ENCODE peak calls at places on chromosomes 13 and 19, in nine cellular contexts. One of them, this sample, is unnamed.

GRCh38 chr13:113658836-113659235 is 838 bp upstream of the ATP4B start:
- DNase-seq in fibroblast of lung: no peak
- DNase-seq in endodermal cell: no peak
- DNase-seq in heart left ventricle: no peak
- DNase-seq in Peyer's patch: peak
- DNase-seq in PC-3: no peak
- DNase-seq in psoas muscle: peak
- DNase-seq in OCI-LY7: no peak
- DNase-seq in AG04450: no peak
- DNase-seq in this sample: no peak

GRCh38 chr19:4832776-4833175 is 1.3 kb upstream of the TICAM1 start:
- DNase-seq in fibroblast of lung: no peak
- DNase-seq in endodermal cell: no peak
- DNase-seq in heart left ventricle: no peak
- DNase-seq in Peyer's patch: no peak
- DNase-seq in PC-3: no peak
- DNase-seq in psoas muscle: no peak
- DNase-seq in OCI-LY7: no peak
- DNase-seq in AG04450: no peak
- DNase-seq in this sample: no peak

GRCh38 chr19:36151144-36152051 is 849 bp downstream of the COX7A1 start:
- DNase-seq in fibroblast of lung: no peak
- DNase-seq in endodermal cell: peak
- DNase-seq in heart left ventricle: peak
- DNase-seq in Peyer's patch: no peak
- DNase-seq in PC-3: no peak
- DNase-seq in psoas muscle: peak
- DNase-seq in OCI-LY7: no peak
- DNase-seq in AG04450: no peak
- DNase-seq in this sample: no peak

GRCh38 chr19:41265376-41266153 is 1.4 kb downstream of the HNRNPUL1 start:
- DNase-seq in fibroblast of lung: peak
- DNase-seq in endodermal cell: peak
- DNase-seq in heart left ventricle: no peak
- DNase-seq in Peyer's patch: peak
- DNase-seq in PC-3: peak
- DNase-seq in psoas muscle: no peak
- DNase-seq in OCI-LY7: peak
- DNase-seq in AG04450: no peak
- DNase-seq in this sample: no peak

GRCh38 chr13:94173312-94173854 is 306.1 kb downstream of the DCT start:
- DNase-seq in fibroblast of lung: peak
- DNase-seq in endodermal cell: no peak
- DNase-seq in heart left ventricle: no peak
- DNase-seq in Peyer's patch: no peak
- DNase-seq in PC-3: no peak
- DNase-seq in psoas muscle: no peak
- DNase-seq in OCI-LY7: no peak
- DNase-seq in AG04450: peak
- DNase-seq in this sample: no peak

GRCh38 chr19:34999498-35000337 is at the start of gene GRAMD1A:
- DNase-seq in fibroblast of lung: peak
- DNase-seq in endodermal cell: peak
- DNase-seq in heart left ventricle: peak
- DNase-seq in Peyer's patch: peak
- DNase-seq in PC-3: peak
- DNase-seq in psoas muscle: peak
- DNase-seq in OCI-LY7: peak
- DNase-seq in AG04450: peak
- DNase-seq in this sample: peak

GRCh38 chr19:9523885-9524474 is 14.5 kb downstream of the ZNF426 start:
- DNase-seq in fibroblast of lung: peak
- DNase-seq in endodermal cell: no peak
- DNase-seq in heart left ventricle: no peak
- DNase-seq in Peyer's patch: no peak
- DNase-seq in PC-3: no peak
- DNase-seq in psoas muscle: no peak
- DNase-seq in OCI-LY7: no peak
- DNase-seq in AG04450: no peak
- DNase-seq in this sample: no peak

GRCh38 chr13:50435011-50435410 is 408.5 kb downstream of the DLEU7 start:
- DNase-seq in fibroblast of lung: no peak
- DNase-seq in endodermal cell: no peak
- DNase-seq in heart left ventricle: no peak
- DNase-seq in Peyer's patch: no peak
- DNase-seq in PC-3: no peak
- DNase-seq in psoas muscle: no peak
- DNase-seq in OCI-LY7: no peak
- DNase-seq in AG04450: no peak
- DNase-seq in this sample: no peak

GRCh38 chr13:55160911-55161310 is 1979.8 kb upstream of the PRR20A start:
- DNase-seq in fibroblast of lung: no peak
- DNase-seq in endodermal cell: no peak
- DNase-seq in heart left ventricle: no peak
- DNase-seq in Peyer's patch: no peak
- DNase-seq in PC-3: no peak
- DNase-seq in psoas muscle: no peak
- DNase-seq in OCI-LY7: no peak
- DNase-seq in AG04450: no peak
- DNase-seq in this sample: no peak

GRCh38 chr13:95698047-95698749 is 21.3 kb downstream of the DNAJC3 start:
- DNase-seq in fibroblast of lung: no peak
- DNase-seq in endodermal cell: no peak
- DNase-seq in heart left ventricle: peak
- DNase-seq in Peyer's patch: no peak
- DNase-seq in PC-3: peak
- DNase-seq in psoas muscle: no peak
- DNase-seq in OCI-LY7: peak
- DNase-seq in AG04450: no peak
- DNase-seq in this sample: no peak

DNA sequence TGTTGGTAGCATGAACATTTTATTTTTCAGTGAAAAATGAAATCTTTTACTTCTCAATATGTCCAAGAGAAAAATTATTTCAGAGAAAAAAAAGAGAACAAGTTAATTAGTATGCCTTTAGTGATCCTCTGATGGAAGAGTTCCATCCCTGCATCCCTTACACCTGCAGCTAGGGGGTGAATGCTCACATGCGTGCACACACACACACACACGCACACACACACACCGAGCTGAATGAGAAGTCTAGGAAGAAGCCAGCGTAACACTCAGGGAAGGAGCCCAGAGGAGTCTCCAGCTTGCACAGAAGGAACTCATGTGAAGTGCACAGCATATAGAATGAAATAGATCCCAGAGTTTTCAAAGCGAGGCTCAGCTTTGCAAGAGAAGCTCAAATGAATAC is 510.5 kb downstream of the IRS2 start:
- DNase-seq in fibroblast of lung: peak
- DNase-seq in endodermal cell: peak
- DNase-seq in heart left ventricle: no peak
- DNase-seq in Peyer's patch: no peak
- DNase-seq in PC-3: no peak
- DNase-seq in psoas muscle: peak
- DNase-seq in OCI-LY7: peak
- DNase-seq in AG04450: no peak
- DNase-seq in this sample: no peak
- H3K27ac ChIP-seq in fibroblast of lung: no peak
- H3K27ac ChIP-seq in endodermal cell: no peak
- H3K27ac ChIP-seq in heart left ventricle: no peak
- H3K27ac ChIP-seq in Peyer's patch: no peak
- H3K27ac ChIP-seq in PC-3: no peak
- H3K27ac ChIP-seq in psoas muscle: no peak
- H3K27ac ChIP-seq in OCI-LY7: no peak
- H3K27ac ChIP-seq in AG04450: peak
- H3K27ac ChIP-seq in this sample: no peak

DNA sequence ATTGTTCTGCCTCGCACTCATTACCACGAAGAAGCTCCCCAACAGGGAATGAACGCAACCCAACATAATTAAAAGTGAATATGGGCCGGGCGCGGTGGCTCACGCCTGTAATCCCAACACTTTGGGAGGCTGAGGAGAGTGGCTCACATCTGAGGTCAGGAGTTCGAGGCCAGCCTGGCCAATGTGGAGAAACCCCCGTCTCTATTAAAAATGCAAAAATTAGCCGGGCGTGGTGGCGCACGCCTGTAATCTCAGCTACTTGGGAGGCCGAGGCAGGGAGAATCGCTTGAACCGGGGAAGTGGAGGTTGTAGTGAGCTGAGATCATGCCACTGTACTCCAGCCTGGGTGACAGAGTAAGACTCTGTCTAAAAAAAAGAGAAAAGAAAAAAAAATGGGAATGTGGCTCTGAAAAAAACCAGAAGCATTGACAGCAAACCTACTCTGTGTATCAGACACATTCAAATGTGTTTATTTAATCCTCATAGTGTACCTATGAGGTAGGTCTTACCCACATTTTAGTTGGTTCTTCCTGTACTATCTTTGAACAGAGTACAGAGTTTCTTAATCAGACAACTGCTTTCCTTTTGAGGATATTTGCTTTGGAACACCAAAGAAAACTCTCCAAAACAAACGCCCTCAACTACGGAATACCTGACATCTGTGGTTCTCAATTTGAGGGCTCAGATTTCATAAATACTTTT is 70.0 kb downstream of the NUFIP1 start:
- DNase-seq in fibroblast of lung: no peak
- DNase-seq in endodermal cell: no peak
- DNase-seq in heart left ventricle: no peak
- DNase-seq in Peyer's patch: no peak
- DNase-seq in PC-3: no peak
- DNase-seq in psoas muscle: no peak
- DNase-seq in OCI-LY7: no peak
- DNase-seq in AG04450: no peak
- DNase-seq in this sample: no peak
- H3K4me3 ChIP-seq in fibroblast of lung: peak
- H3K4me3 ChIP-seq in endodermal cell: peak
- H3K4me3 ChIP-seq in heart left ventricle: peak
- H3K4me3 ChIP-seq in Peyer's patch: peak
- H3K4me3 ChIP-seq in PC-3: peak
- H3K4me3 ChIP-seq in psoas muscle: peak
- H3K4me3 ChIP-seq in OCI-LY7: peak
- H3K4me3 ChIP-seq in AG04450: peak
- H3K4me3 ChIP-seq in this sample: peak

DNA sequence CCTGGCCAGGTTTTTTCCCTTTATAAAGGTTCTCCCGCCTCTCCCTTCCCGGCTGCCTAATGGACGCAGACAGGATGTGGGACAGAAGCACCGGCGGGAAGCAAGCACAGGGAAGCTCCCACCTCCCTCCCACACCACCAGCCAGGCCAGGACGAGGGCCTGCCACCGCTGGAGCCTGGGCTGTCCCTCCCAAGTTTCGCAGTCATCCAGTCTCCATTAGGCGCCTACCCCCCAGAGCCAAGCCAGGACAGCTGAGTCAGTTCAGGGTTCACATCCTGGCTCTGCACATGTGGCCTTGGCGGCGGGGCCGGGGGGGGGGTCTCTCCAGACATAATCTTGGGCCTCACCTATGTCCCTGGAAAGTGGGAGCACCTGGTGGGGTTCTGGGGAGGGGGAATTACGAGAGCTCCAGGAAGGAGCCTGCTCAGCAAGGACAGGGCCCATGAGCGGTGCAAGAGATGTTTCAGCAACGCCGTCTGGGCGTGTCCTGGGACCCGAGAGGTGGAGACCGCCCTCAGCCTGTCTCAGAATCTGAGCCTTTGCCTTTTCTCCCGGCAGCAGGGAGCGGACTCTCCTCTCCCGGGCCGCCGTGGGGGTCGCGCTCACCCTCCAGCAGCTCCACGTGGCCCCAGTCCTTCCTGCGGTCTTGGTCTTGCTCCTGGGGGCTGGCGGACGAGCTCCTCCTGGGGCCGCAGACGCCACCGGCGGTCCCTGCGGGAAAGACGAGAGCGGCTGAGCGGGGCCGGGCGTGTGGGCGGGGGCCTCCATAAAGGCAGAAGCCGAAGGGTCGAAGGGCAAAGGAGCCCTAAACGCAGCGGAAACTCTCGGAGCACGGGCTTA is 889 bp downstream of the POLRMT start:
- DNase-seq in fibroblast of lung: peak
- DNase-seq in endodermal cell: peak
- DNase-seq in heart left ventricle: no peak
- DNase-seq in Peyer's patch: peak
- DNase-seq in PC-3: peak
- DNase-seq in psoas muscle: no peak
- DNase-seq in OCI-LY7: peak
- DNase-seq in AG04450: no peak
- DNase-seq in this sample: no peak
- H3K27ac ChIP-seq in fibroblast of lung: peak
- H3K27ac ChIP-seq in endodermal cell: peak
- H3K27ac ChIP-seq in heart left ventricle: peak
- H3K27ac ChIP-seq in Peyer's patch: peak
- H3K27ac ChIP-seq in PC-3: peak
- H3K27ac ChIP-seq in psoas muscle: peak
- H3K27ac ChIP-seq in OCI-LY7: peak
- H3K27ac ChIP-seq in AG04450: peak
- H3K27ac ChIP-seq in this sample: peak

GRCh38 chr19:3369337-3370213 is 3.2 kb downstream of the NFIC start:
- DNase-seq in fibroblast of lung: peak
- DNase-seq in endodermal cell: peak
- DNase-seq in heart left ventricle: peak
- DNase-seq in Peyer's patch: no peak
- DNase-seq in PC-3: peak
- DNase-seq in psoas muscle: peak
- DNase-seq in OCI-LY7: no peak
- DNase-seq in AG04450: no peak
- DNase-seq in this sample: no peak
- H3K4me3 ChIP-seq in fibroblast of lung: peak
- H3K4me3 ChIP-seq in endodermal cell: no peak
- H3K4me3 ChIP-seq in heart left ventricle: peak
- H3K4me3 ChIP-seq in Peyer's patch: peak
- H3K4me3 ChIP-seq in PC-3: peak
- H3K4me3 ChIP-seq in psoas muscle: peak
- H3K4me3 ChIP-seq in OCI-LY7: no peak
- H3K4me3 ChIP-seq in AG04450: peak
- H3K4me3 ChIP-seq in this sample: no peak

This sample was measured in effector memory CD4-positive, alpha-beta T cell.